ENCODE peak calls at places on chromosomes 11 and 22, in six cellular contexts. J is ACHN; E is SJSA1; F is stimulated activated CD4-positive, alpha-beta T cell treated with anti-CD3 and anti-CD28 coated beads, TNF-alpha, amount 100 ng/mL, for 24 hours; K is stimulated activated naive CD8-positive, alpha-beta T cell treated with anti-CD3 and anti-CD28 coated beads, Interleukin-15, Interleukin-2, amounts not matched to agents 100 U/mL and 50 U/mL, for 24 hours; T is Caco-2. Z is an unnamed sample.
A peak's percentile ranks its signal among the peaks of the same experiment; 100 is the strongest.

GRCh38 chr22:28896611-28897010 is 13.2 kb downstream of the ZNRF3 start:
- DNase-seq in F (no peak), K (no peak), T (no peak), J (no peak), E (no peak), Z (no peak)

GRCh38 chr11:118984825-118985224 is 13.1 kb upstream of the CENATAC start:
- DNase-seq in T (no peak), E (no peak), K (no peak), J (no peak), F (no peak), Z (no peak)

GRCh38 chr11:59692915-59693314 is 20.7 kb downstream of the OR10V1 start:
- DNase-seq in J (no peak), T (no peak), K (no peak), E (no peak), F (no peak), Z (no peak)

GRCh38 chr11:85813721-85814120 is 2.8 kb upstream of the SYTL2 start:
- DNase-seq in J (no peak), E (no peak), K (no peak), F (no peak), T (peak; percentile 58), Z (no peak)

GRCh38 chr11:9875862-9876261 is 212.0 kb downstream of the SWAP70 start:
- DNase-seq in F (no peak), J (no peak), E (no peak), T (no peak), K (no peak), Z (no peak)

GRCh38 chr11:17563248-17563647 is 16.2 kb downstream of the OTOG start:
- DNase-seq in J (peak; percentile 19), K (no peak), F (no peak), T (peak; percentile 48), E (no peak), Z (peak; percentile 37)

GRCh38 chr11:64341851-64342791 is 2.1 kb downstream of the CCDC88B start:
- DNase-seq in T (no peak), F (peak; percentile 78), E (peak; percentile 64), J (peak; percentile 85), K (peak; percentile 92), Z (peak; percentile 94)

GRCh38 chr11:86947541-86947940 is 7.7 kb downstream of the FZD4 start:
- DNase-seq in J (no peak), E (no peak), F (no peak), T (no peak), K (no peak), Z (no peak)

GRCh38 chr11:22666320-22666699 is at the start of gene GAS2:
- DNase-seq in E (peak; percentile 9), F (no peak), J (no peak), K (no peak), T (no peak), Z (no peak)

GRCh38 chr11:23679041-23679440 is 817.8 kb upstream of the LUZP2 start:
- DNase-seq in E (no peak), F (no peak), T (no peak), J (no peak), K (no peak), Z (no peak)

GRCh38 chr11:121567988-121568387 is 115.2 kb upstream of the SORL1-AS1 start:
- DNase-seq in K (no peak), J (no peak), F (no peak), E (no peak), T (no peak), Z (no peak)

GRCh38 chr11:14182833-14183340 is 176.1 kb downstream of the RRAS2 start:
- DNase-seq in J (no peak), K (no peak), T (no peak), F (no peak), E (no peak), Z (no peak)

GRCh38 chr11:10564692-10565318 is 3.7 kb downstream of the LYVE1 start:
- DNase-seq in E (no peak), T (peak; percentile 16), F (no peak), K (no peak), J (no peak), Z (no peak)

GRCh38 chr11:84333196-84333595 is 1047.0 kb upstream of the CCDC90B start:
- DNase-seq in F (no peak), T (no peak), J (no peak), E (no peak), K (no peak), Z (no peak)

GRCh38 chr11:116615211-116615865 is 157.4 kb downstream of the BUD13 start:
- DNase-seq in F (no peak), J (no peak), T (no peak), E (no peak), K (no peak), Z (no peak)

GRCh38 chr22:37123649-37124048 is 14.1 kb upstream of the TMPRSS6 start:
- DNase-seq in J (no peak), E (no peak), T (no peak), F (no peak), K (no peak), Z (no peak)

GRCh38 chr22:20236052-20236717 is 31.9 kb downstream of the RTN4R start:
- DNase-seq in T (no peak), K (no peak), J (no peak), F (no peak), E (no peak), Z (no peak)

GRCh38 chr11:64239662-64240466 is 1.0 kb upstream of the FKBP2 start:
- DNase-seq in K (no peak), F (no peak), J (no peak), T (no peak), E (no peak), Z (no peak)

GRCh38 chr22:45818130-45819085 is 146.8 kb downstream of the ATXN10 start:
- DNase-seq in E (no peak), T (no peak), J (no peak), F (no peak), K (no peak), Z (no peak)

GRCh38 chr11:83648610-83649467 is 362.7 kb upstream of the CCDC90B start:
- DNase-seq in F (no peak), J (peak; percentile 27), E (no peak), K (no peak), T (peak; percentile 65), Z (no peak)

GRCh38 chr11:69799582-69799981 is 19.6 kb downstream of the FGF3 start:
- DNase-seq in T (peak; percentile 73), J (no peak), F (no peak), E (peak; percentile 65), K (no peak), Z (no peak)

GRCh38 chr11:92627615-92628201 is 341.7 kb upstream of the MTNR1B start:
- DNase-seq in T (no peak), J (no peak), K (peak; percentile 4), E (no peak), F (no peak), Z (no peak)

GRCh38 chr11:126375726-126376125 is 20.2 kb downstream of the ST3GAL4 start:
- DNase-seq in E (peak; percentile 25), T (no peak), K (no peak), J (no peak), F (no peak), Z (no peak)

GRCh38 chr11:46778416-46778815 is 59.4 kb downstream of the F2 start:
- DNase-seq in K (no peak), E (no peak), F (no peak), J (no peak), T (peak; percentile 53), Z (no peak)

GRCh38 chr11:26993965-26994446 is at the start of gene FIBIN:
- DNase-seq in F (no peak), K (no peak), T (no peak), E (no peak), J (no peak), Z (peak; percentile 73)

GRCh38 chr22:49736538-49736937 is 91.1 kb downstream of the BRD1 start:
- DNase-seq in F (no peak), K (no peak), T (no peak), E (no peak), J (no peak), Z (no peak)

GRCh38 chr11:74541466-74541865 is 47.9 kb upstream of the LIPT2 start:
- DNase-seq in E (no peak), F (no peak), T (no peak), K (no peak), J (no peak), Z (no peak)

GRCh38 chr11:62666259-62666926 is 1.3 kb downstream of the CSKMT start:
- DNase-seq in K (no peak), J (no peak), E (no peak), T (no peak), F (no peak), Z (no peak)

GRCh38 chr11:76329084-76329648 is 51.8 kb downstream of the THAP12 start:
- DNase-seq in E (peak; percentile 2), F (no peak), J (no peak), K (no peak), T (peak; percentile 97), Z (no peak)

GRCh38 chr22:24532075-24532474 is 22.9 kb downstream of the GUCD1 start:
- DNase-seq in F (no peak), T (peak; percentile 62), E (no peak), K (no peak), J (no peak), Z (no peak)

GRCh38 chr11:134542401-134543143 is 130.5 kb upstream of the B3GAT1 start:
- DNase-seq in T (peak; percentile 91), J (no peak), K (no peak), E (no peak), F (no peak), Z (peak; percentile 53)

GRCh38 chr11:16410479-16410878 is 54.1 kb upstream of the SOX6 start:
- DNase-seq in T (no peak), K (no peak), E (no peak), J (peak; percentile 47), F (no peak), Z (no peak)

GRCh38 chr11:86162257-86162656 is 82.3 kb upstream of the EED start:
- DNase-seq in T (no peak), K (no peak), F (no peak), J (peak; percentile 11), E (peak; percentile 24), Z (peak; percentile 91)

GRCh38 chr11:2862395-2862949 is 23.1 kb downstream of the CDKN1C start:
- DNase-seq in E (no peak), F (no peak), T (no peak), K (no peak), J (no peak), Z (no peak)

Z was measured in sigmoid colon.